ENCODE peak calls at places on chromosomes 7 and 10, in five cellular contexts. H is lower lobe of right lung, G is MM.1S, A is PC-3, O is heart left ventricle. I is an unnamed sample.

GRCh38 chr10:98045785-98046389 is 15.5 kb upstream of the CRTAC1 start:
- DNase-seq in H (peak), O (peak), A (peak), G (peak), I (peak)

GRCh38 chr10:62554632-62555199 is 180.5 kb downstream of the ZNF365 start:
- DNase-seq in A (peak), H (no peak), G (peak), O (no peak), I (no peak)

GRCh38 chr7:132998763-132999162 is 83.1 kb downstream of the CHCHD3 start:
- DNase-seq in O (no peak), G (no peak), A (no peak), H (no peak), I (no peak)

GRCh38 chr10:12279281-12279680 is 70.1 kb upstream of the CAMK1D start:
- DNase-seq in O (no peak), H (peak), G (no peak), A (no peak), I (no peak)

GRCh38 chr7:36279251-36279925 is 110.3 kb upstream of the ANLN start:
- DNase-seq in G (no peak), O (no peak), A (no peak), H (no peak), I (no peak)

GRCh38 chr7:30706316-30706715 is 24.1 kb upstream of the CRHR2 start:
- DNase-seq in O (no peak), A (no peak), G (no peak), H (no peak), I (no peak)

GRCh38 chr10:128150045-128150493 is 23.8 kb upstream of the MKI67 start:
- DNase-seq in O (peak), A (peak), H (peak), G (peak), I (peak)

GRCh38 chr10:116815641-116816415 is 33.5 kb upstream of the ENO4 start:
- DNase-seq in A (peak), H (no peak), G (no peak), O (no peak), I (peak)

GRCh38 chr10:23461557-23461956 is 22.7 kb downstream of the OTUD1 start:
- DNase-seq in G (peak), A (no peak), O (no peak), H (no peak), I (no peak)

GRCh38 chr7:117562732-117563131 is 82.9 kb downstream of the CFTR start:
- DNase-seq in O (no peak), G (peak), A (no peak), H (no peak), I (no peak)

GRCh38 chr7:98265841-98266271 is 13.8 kb upstream of the TECPR1 start:
- DNase-seq in G (no peak), O (no peak), A (no peak), H (no peak), I (no peak)

GRCh38 chr7:50696810-50697582 is 85.7 kb downstream of the GRB10 start:
- DNase-seq in O (no peak), G (no peak), H (no peak), A (peak), I (no peak)

GRCh38 chr7:128915841-128916642 is 5.5 kb upstream of the KCP start:
- DNase-seq in H (no peak), O (no peak), G (no peak), A (no peak), I (no peak)

GRCh38 chr10:102408081-102408727 is 10.4 kb downstream of the PSD start:
- DNase-seq in A (no peak), H (peak), G (no peak), O (no peak), I (no peak)

GRCh38 chr10:14391342-14391741 is 60.6 kb upstream of the FRMD4A start:
- DNase-seq in H (no peak), A (no peak), G (no peak), O (no peak), I (no peak)

GRCh38 chr7:77454802-77455201 is 38.7 kb upstream of the GSAP start:
- DNase-seq in G (no peak), A (peak), H (no peak), O (no peak), I (no peak)

GRCh38 chr10:44118500-44118899 is 266.4 kb downstream of the CXCL12 start:
- DNase-seq in A (no peak), H (no peak), O (no peak), G (no peak), I (no peak)

GRCh38 chr7:100799037-100799896 is 28.1 kb downstream of the EPHB4 start:
- DNase-seq in G (peak), A (peak), H (peak), O (peak), I (peak)

GRCh38 chr10:128062331-128062730 is 63.9 kb downstream of the MKI67 start:
- DNase-seq in H (no peak), O (no peak), G (no peak), A (no peak), I (no peak)

GRCh38 chr7:40885503-40885902 is 750.7 kb downstream of the SUGCT start:
- DNase-seq in H (no peak), G (no peak), A (peak), O (no peak), I (peak)

GRCh38 chr10:89217057-89217990 is 10.2 kb upstream of the CH25H start:
- DNase-seq in G (peak), H (peak), O (peak), A (peak), I (no peak)

GRCh38 chr7:131057524-131058065 is 270.1 kb upstream of the MKLN1 start:
- DNase-seq in O (no peak), A (no peak), H (no peak), G (peak), I (no peak)

GRCh38 chr10:77898323-77899079 is 28.1 kb downstream of the DLG5 start:
- DNase-seq in H (peak), O (no peak), A (no peak), G (no peak), I (peak)

GRCh38 chr7:4713183-4713784 is 31.2 kb downstream of the FOXK1 start:
- DNase-seq in A (no peak), G (no peak), O (no peak), H (peak), I (no peak)

GRCh38 chr7:133614251-133614650 is 361.4 kb downstream of the EXOC4 start:
- DNase-seq in A (no peak), O (no peak), G (no peak), H (no peak), I (no peak)

GRCh38 chr10:58282615-58283014 is 13.7 kb downstream of the CISD1 start:
- DNase-seq in O (no peak), A (no peak), H (no peak), G (peak), I (no peak)

GRCh38 chr7:157612664-157613561 is 276.1 kb downstream of the DNAJB6 start:
- DNase-seq in G (no peak), H (no peak), A (peak), O (peak), I (no peak)

GRCh38 chr7:140121321-140121720 is 55.5 kb downstream of the KDM7A start:
- DNase-seq in G (no peak), H (no peak), A (no peak), O (no peak), I (no peak)

DNA sequence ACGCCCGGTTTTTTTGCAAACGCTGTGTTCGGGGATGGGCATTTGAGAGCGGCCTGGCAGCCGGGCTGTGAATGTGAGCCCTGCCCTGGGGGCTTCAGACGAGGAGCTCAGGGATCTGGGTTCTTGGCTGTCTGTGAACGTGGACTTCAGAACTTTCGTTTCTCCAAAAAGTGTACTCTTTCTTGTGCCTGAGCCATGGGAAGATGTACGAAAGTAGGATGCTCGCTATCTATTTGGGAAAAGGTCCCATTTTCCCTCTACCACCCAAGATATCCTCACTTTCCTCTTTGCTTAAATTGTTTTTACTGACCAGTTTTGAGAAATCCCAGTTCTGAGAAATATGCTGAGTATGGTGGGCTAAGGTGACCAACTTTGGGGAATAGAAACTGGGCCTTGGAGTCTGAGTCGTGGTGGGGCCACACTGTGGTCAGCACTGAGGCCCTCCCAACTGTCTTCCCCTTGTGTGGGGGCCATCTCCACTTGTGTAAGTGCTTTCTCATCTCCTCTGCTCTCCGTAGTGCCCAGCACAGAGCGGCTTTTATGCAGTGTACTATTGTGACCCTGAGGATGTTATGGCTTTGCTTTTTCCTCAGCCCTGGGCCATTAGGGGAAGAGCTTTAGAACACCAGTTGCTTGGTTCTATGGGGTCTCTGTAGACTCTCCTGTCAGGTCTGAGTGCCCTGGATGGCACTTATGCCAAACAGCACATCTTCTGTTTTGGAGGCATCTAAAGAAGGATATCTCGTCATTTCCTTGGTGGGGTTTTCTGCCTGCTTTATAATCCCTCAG is 918 bp downstream of the DBNL start:
- DNase-seq in G (peak), A (no peak), O (no peak), H (no peak), I (peak)
- H3K27ac ChIP-seq in G (peak), A (peak), O (peak), H (peak), I (peak)

GRCh38 chr10:86961481-86962091 is 3.2 kb downstream of the SNCG start:
- DNase-seq in G (no peak), H (no peak), O (no peak), A (peak), I (no peak)
- TF ChIP-seq CTCF in G (no peak), H (no peak), O (no peak), A (no peak), I (no peak)

DNA sequence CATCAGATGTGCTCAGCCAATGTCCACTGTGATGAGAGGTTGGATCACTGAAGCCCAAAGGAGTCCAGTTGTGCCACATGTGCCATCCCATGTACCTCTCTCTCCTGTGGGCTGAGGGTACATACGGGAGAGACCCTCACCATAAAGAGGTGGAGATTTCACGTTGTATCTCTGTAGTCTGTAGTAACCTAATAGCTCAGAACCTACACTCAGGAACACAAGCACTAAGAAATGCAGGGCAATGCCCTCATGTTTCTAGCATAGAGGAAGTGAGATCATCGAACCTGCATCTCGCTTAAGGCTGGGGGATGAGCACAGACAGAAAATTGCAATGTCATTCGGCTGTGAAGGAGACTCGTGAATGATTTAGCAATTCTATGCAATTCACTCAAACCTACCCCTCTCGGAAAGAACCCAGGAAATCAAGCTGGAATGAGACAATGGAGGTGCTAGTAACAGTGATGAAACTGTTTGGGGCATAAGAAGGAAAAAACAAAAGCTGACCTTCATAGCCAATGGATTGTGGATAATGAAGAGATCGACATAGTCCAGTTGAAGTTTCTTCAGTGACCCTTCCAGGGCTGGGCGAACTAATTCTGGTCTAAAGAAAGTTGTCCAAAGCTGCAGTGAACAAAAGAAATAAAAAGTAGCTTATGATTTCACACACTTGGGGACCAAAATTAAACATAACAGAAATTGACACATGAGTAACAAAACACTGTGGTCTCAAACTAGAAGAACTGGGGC is 80.3 kb upstream of the UCN3 start:
- DNase-seq in G (peak), O (no peak), H (no peak), A (peak), I (peak)
- H3K27ac ChIP-seq in G (peak), O (no peak), H (peak), A (no peak), I (no peak)

GRCh38 chr10:66586073-66586472 is 339.8 kb upstream of the LRRTM3 start:
- DNase-seq in H (no peak), G (peak), A (peak), O (no peak), I (no peak)
- TF ChIP-seq CTCF in H (no peak), G (peak), A (peak), O (no peak), I (no peak)

GRCh38 chr7:33108591-33108930 is 643 bp downstream of the RP9 start:
- DNase-seq in A (no peak), G (peak), H (no peak), O (no peak), I (no peak)

GRCh38 chr7:33111614-33112013 is 2.4 kb upstream of the RP9 start:
- DNase-seq in A (no peak), O (no peak), G (no peak), H (no peak), I (no peak)

GRCh38 chr7:33107136-33108066 is 1.8 kb downstream of the RP9 start:
- DNase-seq in H (no peak), A (peak), O (no peak), G (peak), I (peak)

GRCh38 chr7:33108931-33109757 is at the start of gene RP9:
- DNase-seq in O (peak), G (peak), H (peak), A (peak), I (peak)

GRCh38 chr7:33109758-33110238 is 594 bp upstream of the RP9 start:
- DNase-seq in O (no peak), H (no peak), A (peak), G (no peak), I (no peak)
- H3K27ac ChIP-seq in O (no peak), H (peak), A (peak), G (peak), I (peak)

GRCh38 chr7:85851571-85852193 is 664.8 kb upstream of the SEMA3D start:
- DNase-seq in H (no peak), A (peak), G (peak), O (no peak), I (peak)
- TF ChIP-seq CTCF in H (peak), A (peak), G (peak), O (no peak), I (peak)

I was measured in RWPE1.